ENCODE peak calls at places on chromosomes 16 and 17, in four cellular contexts. L is dorsolateral prefrontal cortex, P is heart right ventricle, H is fibroblast of mammary gland. D is an unnamed sample.

GRCh38 chr17:16927641-16928321 is 44.1 kb downstream of the TNFRSF13B start:
- DNase-seq in L (no peak), P (no peak), H (no peak), D (no peak)

GRCh38 chr17:69608808-69609494 is 194.5 kb downstream of the MAP2K6 start:
- DNase-seq in L (no peak), P (peak), H (peak), D (peak)

GRCh38 chr16:84449156-84450140 is 55.0 kb downstream of the MEAK7 start:
- DNase-seq in L (no peak), P (no peak), H (no peak), D (no peak)

GRCh38 chr17:61324540-61324868 is 75.1 kb upstream of the TBX2 start:
- DNase-seq in L (no peak), P (no peak), H (peak), D (peak)

GRCh38 chr16:17784073-17784472 is 313.3 kb upstream of the XYLT1 start:
- DNase-seq in L (no peak), P (no peak), H (peak), D (peak)

GRCh38 chr16:57969451-57970123 is 1.3 kb downstream of the CNGB1 start:
- DNase-seq in L (no peak), P (no peak), H (no peak), D (no peak)

GRCh38 chr17:50181155-50181554 is 15.3 kb downstream of the SGCA start:
- DNase-seq in L (peak), P (no peak), H (no peak), D (no peak)

GRCh38 chr16:69903851-69904250 is 47.3 kb upstream of the CLEC18A start:
- DNase-seq in L (no peak), P (no peak), H (no peak), D (no peak)

GRCh38 chr16:89155851-89156739 is 15.5 kb upstream of the CDH15 start:
- DNase-seq in L (no peak), P (no peak), H (peak), D (no peak)

GRCh38 chr16:77172964-77173363 is 18.0 kb upstream of the MON1B start:
- DNase-seq in L (no peak), P (no peak), H (peak), D (peak)

GRCh38 chr16:90020838-90021382 is 1.7 kb upstream of the DBNDD1 start:
- DNase-seq in L (peak), P (peak), H (no peak), D (no peak)

GRCh38 chr17:2179615-2180295 is 123.8 kb downstream of the SMG6 start:
- DNase-seq in L (peak), P (peak), H (peak), D (peak)

GRCh38 chr17:51840688-51841087 is 317.8 kb downstream of the CA10 start:
- DNase-seq in L (no peak), P (no peak), H (no peak), D (no peak)

GRCh38 chr17:59121901-59122480 is 15.3 kb upstream of the TRIM37 start:
- DNase-seq in L (no peak), P (no peak), H (no peak), D (no peak)

GRCh38 chr16:84475643-84476240 is 28.7 kb downstream of the MEAK7 start:
- DNase-seq in L (no peak), P (no peak), H (no peak), D (no peak)

GRCh38 chr16:55487048-55487803 is 8.2 kb downstream of the MMP2 start:
- DNase-seq in L (no peak), P (no peak), H (peak), D (peak)

GRCh38 chr17:1972429-1973160 is 52.5 kb downstream of the RTN4RL1 start:
- DNase-seq in L (no peak), P (peak), H (peak), D (peak)

GRCh38 chr17:17749025-17749772 is 67.9 kb downstream of the RAI1 start:
- DNase-seq in L (no peak), P (peak), H (no peak), D (no peak)

GRCh38 chr16:68069511-68070248 is 15.5 kb upstream of the NFATC3 start:
- DNase-seq in L (no peak), P (peak), H (no peak), D (no peak)

GRCh38 chr17:76614912-76615617 is 28.5 kb downstream of the ST6GALNAC1 start:
- DNase-seq in L (no peak), P (no peak), H (no peak), D (no peak)

GRCh38 chr16:72985148-72985882 is 62.6 kb downstream of the ZFHX3 start:
- DNase-seq in L (no peak), P (peak), H (peak), D (peak)

GRCh38 chr17:40613755-40614154 is 33.9 kb downstream of the SMARCE1 start:
- DNase-seq in L (no peak), P (no peak), H (no peak), D (no peak)

GRCh38 chr16:84829168-84829965 is 9.6 kb downstream of the CRISPLD2 start:
- DNase-seq in L (no peak), P (no peak), H (peak), D (peak)

GRCh38 chr17:46038414-46038813 is 39.4 kb downstream of the STH start:
- DNase-seq in L (peak), P (no peak), H (no peak), D (no peak)
- H3K4me3 ChIP-seq in L (no peak), P (no peak), H (no peak), D (no peak)

GRCh38 chr17:64641499-64641898 is 20.6 kb downstream of the SMURF2 start:
- DNase-seq in L (no peak), P (no peak), H (peak), D (peak)
- TF ChIP-seq CTCF in L (no peak), P (no peak), H (no peak), D (no peak)

DNA sequence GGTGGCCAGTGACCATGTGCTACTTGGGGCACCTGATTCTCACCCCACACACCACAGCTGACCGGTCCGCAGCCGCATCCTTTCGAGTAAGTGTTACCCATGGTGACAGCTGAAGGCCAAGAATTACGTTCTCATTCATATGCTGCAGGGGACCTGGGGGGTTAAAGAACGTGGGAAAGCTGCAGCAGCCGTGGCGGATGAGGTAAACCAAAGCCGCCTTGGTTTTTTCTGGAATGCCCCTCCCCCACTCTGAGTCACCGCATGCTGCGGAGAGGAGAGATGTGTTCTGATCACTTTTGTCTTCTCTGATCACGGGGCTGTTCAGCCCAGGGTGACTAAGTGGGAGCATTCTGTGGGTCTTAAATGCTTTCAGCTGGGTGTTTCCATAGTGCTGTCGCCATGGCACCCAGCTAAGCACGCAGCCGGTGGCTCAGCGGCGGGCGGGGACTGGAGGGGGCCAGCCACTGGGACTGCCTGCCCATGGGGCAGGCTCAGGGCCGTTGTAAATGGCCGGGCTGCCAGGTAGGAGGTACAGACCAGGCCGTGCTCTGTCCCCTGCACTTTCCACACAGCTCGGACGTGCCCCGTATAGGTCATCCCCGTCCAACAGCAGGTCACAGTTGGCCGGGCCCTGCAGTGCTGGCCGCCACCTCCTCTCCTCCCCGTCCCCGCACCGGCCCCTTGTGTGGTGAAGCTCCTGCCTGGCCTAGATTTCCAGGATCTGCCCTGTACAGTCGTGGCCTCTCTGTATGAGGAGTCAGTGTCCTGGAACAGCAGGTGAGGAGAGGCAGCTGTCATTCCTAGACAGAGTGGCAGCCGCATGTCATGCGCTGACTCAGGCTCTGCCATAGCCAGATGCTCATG is 60.0 kb downstream of the BAIAP2 start:
- DNase-seq in L (peak), P (peak), H (peak), D (peak)
- H3K4me3 ChIP-seq in L (peak), P (no peak), H (peak), D (no peak)

GRCh38 chr17:45148183-45149036 is at the start of gene HEXIM1:
- DNase-seq in L (peak), P (peak), H (peak), D (peak)
- TF ChIP-seq CTCF in L (no peak), P (no peak), H (no peak), D (no peak)

GRCh38 chr16:22222006-22222405 is 15.9 kb downstream of the EEF2K start:
- DNase-seq in L (no peak), P (no peak), H (no peak), D (no peak)

GRCh38 chr16:22220076-22220453 is 14.0 kb downstream of the EEF2K start:
- DNase-seq in L (no peak), P (peak), H (peak), D (no peak)

GRCh38 chr16:22219389-22220075 is 13.5 kb downstream of the EEF2K start:
- DNase-seq in L (no peak), P (no peak), H (no peak), D (no peak)

GRCh38 chr16:22222998-22223397 is 16.9 kb downstream of the EEF2K start:
- DNase-seq in L (no peak), P (no peak), H (no peak), D (no peak)

GRCh38 chr16:22220714-22221113 is 14.6 kb downstream of the EEF2K start:
- DNase-seq in L (peak), P (peak), H (peak), D (peak)
- H3K4me3 ChIP-seq in L (no peak), P (no peak), H (no peak), D (no peak)

DNA sequence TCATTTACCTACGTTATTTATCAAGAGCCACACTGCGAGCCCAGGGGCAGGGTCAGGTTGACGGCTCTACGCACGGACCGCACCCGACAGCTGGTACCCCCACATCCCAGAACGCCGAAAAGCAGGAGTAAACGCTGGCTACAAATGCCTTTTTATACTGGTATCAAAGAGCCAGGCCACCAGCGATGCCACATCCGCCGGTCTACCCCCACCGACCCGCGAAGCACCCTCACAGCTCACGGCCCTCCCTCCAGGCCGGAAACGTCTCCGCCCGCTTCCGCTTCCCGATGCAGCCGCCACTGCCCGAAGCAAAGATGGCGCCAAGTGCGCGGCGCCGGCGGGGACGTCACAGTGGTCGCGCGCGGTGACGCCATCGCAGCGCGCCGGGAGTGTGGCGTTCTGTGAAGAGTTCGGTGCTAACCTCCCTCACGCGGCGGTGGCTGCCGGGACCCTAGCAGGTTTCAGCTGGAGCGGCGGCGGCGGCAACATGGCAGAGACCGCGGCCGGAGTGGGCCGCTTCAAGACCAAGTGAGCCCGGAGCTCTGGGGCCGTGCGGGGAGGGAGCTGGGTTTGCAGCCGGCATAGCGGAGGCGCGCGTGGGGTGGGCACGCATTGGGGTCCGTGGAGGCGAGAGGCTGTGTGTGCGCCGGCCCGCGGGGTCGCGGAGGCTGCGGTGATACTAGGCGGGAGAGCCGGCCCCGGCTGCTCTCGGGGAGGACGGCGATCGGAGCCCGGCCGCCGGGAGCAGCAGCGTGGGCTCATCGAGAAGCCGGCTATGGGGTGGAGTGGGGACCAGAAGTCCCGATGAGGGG is at the start of gene TBL3:
- DNase-seq in L (peak), P (peak), H (peak), D (peak)
- TF ChIP-seq CTCF in L (peak), P (no peak), H (no peak), D (no peak)

GRCh38 chr16:2362218-2362617 is 21.7 kb upstream of the ABCA3 start:
- DNase-seq in L (no peak), P (no peak), H (no peak), D (no peak)
- H3K4me3 ChIP-seq in L (no peak), P (no peak), H (no peak), D (no peak)

GRCh38 chr17:7502987-7503386 is 18.8 kb downstream of the POLR2A start:
- DNase-seq in L (no peak), P (no peak), H (no peak), D (no peak)
- TF ChIP-seq CTCF in L (no peak), P (no peak), H (peak), D (peak)